ENCODE peak calls at places on chromosome 21, in six cellular contexts. One of them, this sample, is unnamed.

GRCh38 chr21:41418956-41419680 is 6.9 kb upstream of the MX1 start:
- DNase-seq in HepG2: no peak
- DNase-seq in GM12878: no peak
- DNase-seq in K562: no peak
- DNase-seq in H1: no peak
- DNase-seq in IMR-90: no peak
- DNase-seq in this sample: no peak

GRCh38 chr21:34796518-34797201 is 127.9 kb downstream of the CLIC6 start:
- DNase-seq in HepG2: peak
- DNase-seq in H1: no peak
- DNase-seq in IMR-90: no peak
- DNase-seq in K562: no peak
- DNase-seq in GM12878: no peak
- DNase-seq in this sample: no peak

GRCh38 chr21:19076031-19076430 is 672.4 kb upstream of the TMPRSS15 start:
- DNase-seq in IMR-90: no peak
- DNase-seq in H1: no peak
- DNase-seq in GM12878: no peak
- DNase-seq in HepG2: no peak
- DNase-seq in K562: no peak
- DNase-seq in this sample: no peak

GRCh38 chr21:35256468-35256988 is 207.4 kb upstream of the RUNX1 start:
- DNase-seq in GM12878: no peak
- DNase-seq in HepG2: peak
- DNase-seq in H1: no peak
- DNase-seq in IMR-90: peak
- DNase-seq in K562: peak
- DNase-seq in this sample: peak

GRCh38 chr21:35616090-35616489 is 444.2 kb downstream of the SETD4 start:
- DNase-seq in HepG2: no peak
- DNase-seq in GM12878: no peak
- DNase-seq in K562: no peak
- DNase-seq in IMR-90: peak
- DNase-seq in H1: no peak
- DNase-seq in this sample: peak

GRCh38 chr21:36949171-36950141 is 17.0 kb downstream of the HLCS start:
- DNase-seq in H1: no peak
- DNase-seq in HepG2: no peak
- DNase-seq in IMR-90: no peak
- DNase-seq in K562: no peak
- DNase-seq in GM12878: no peak
- DNase-seq in this sample: no peak

GRCh38 chr21:28513450-28513849 is 479.2 kb downstream of the LTN1 start:
- DNase-seq in IMR-90: peak
- DNase-seq in HepG2: no peak
- DNase-seq in K562: no peak
- DNase-seq in GM12878: no peak
- DNase-seq in H1: no peak
- DNase-seq in this sample: no peak

GRCh38 chr21:25934771-25935224 is 200.0 kb downstream of the GABPA start:
- DNase-seq in GM12878: no peak
- DNase-seq in H1: no peak
- DNase-seq in K562: no peak
- DNase-seq in HepG2: peak
- DNase-seq in IMR-90: peak
- DNase-seq in this sample: peak

GRCh38 chr21:35323947-35324346 is 274.8 kb upstream of the RUNX1 start:
- DNase-seq in HepG2: no peak
- DNase-seq in H1: no peak
- DNase-seq in IMR-90: no peak
- DNase-seq in GM12878: no peak
- DNase-seq in K562: no peak
- DNase-seq in this sample: no peak

GRCh38 chr21:21183092-21183491 is 184.9 kb downstream of the NCAM2 start:
- DNase-seq in IMR-90: peak
- DNase-seq in K562: no peak
- DNase-seq in HepG2: no peak
- DNase-seq in GM12878: no peak
- DNase-seq in H1: no peak
- DNase-seq in this sample: no peak

GRCh38 chr21:21039624-21040023 is 41.4 kb downstream of the NCAM2 start:
- DNase-seq in HepG2: no peak
- DNase-seq in K562: no peak
- DNase-seq in H1: no peak
- DNase-seq in IMR-90: no peak
- DNase-seq in GM12878: no peak
- DNase-seq in this sample: no peak

GRCh38 chr21:36738489-36739126 is 39.7 kb downstream of the SIM2 start:
- DNase-seq in K562: no peak
- DNase-seq in H1: no peak
- DNase-seq in IMR-90: no peak
- DNase-seq in HepG2: no peak
- DNase-seq in GM12878: no peak
- DNase-seq in this sample: no peak

GRCh38 chr21:36282568-36283230 is 37.3 kb upstream of the MORC3 start:
- DNase-seq in GM12878: no peak
- DNase-seq in IMR-90: peak
- DNase-seq in H1: no peak
- DNase-seq in K562: no peak
- DNase-seq in HepG2: no peak
- DNase-seq in this sample: no peak

GRCh38 chr21:35048183-35048601 is 910 bp downstream of the RUNX1 start:
- DNase-seq in IMR-90: no peak
- DNase-seq in H1: no peak
- DNase-seq in K562: no peak
- DNase-seq in GM12878: no peak
- DNase-seq in HepG2: no peak
- DNase-seq in this sample: no peak

GRCh38 chr21:29715089-29715488 is 224.7 kb downstream of the GRIK1 start:
- DNase-seq in IMR-90: no peak
- DNase-seq in H1: no peak
- DNase-seq in GM12878: no peak
- DNase-seq in HepG2: no peak
- DNase-seq in K562: no peak
- DNase-seq in this sample: no peak

GRCh38 chr21:20721151-20721550 is 277.1 kb upstream of the NCAM2 start:
- DNase-seq in H1: no peak
- DNase-seq in GM12878: no peak
- DNase-seq in HepG2: no peak
- DNase-seq in IMR-90: no peak
- DNase-seq in K562: no peak
- DNase-seq in this sample: no peak

GRCh38 chr21:37370152-37371040 is 3.8 kb downstream of the DYRK1A start:
- DNase-seq in GM12878: no peak
- DNase-seq in K562: peak
- DNase-seq in H1: no peak
- DNase-seq in HepG2: no peak
- DNase-seq in IMR-90: peak
- DNase-seq in this sample: no peak

GRCh38 chr21:37380349-37381323 is 14.1 kb downstream of the DYRK1A start:
- DNase-seq in H1: no peak
- DNase-seq in K562: no peak
- DNase-seq in IMR-90: no peak
- DNase-seq in GM12878: no peak
- DNase-seq in HepG2: no peak
- DNase-seq in this sample: no peak

GRCh38 chr21:27590271-27590670 is 623.4 kb upstream of the ADAMTS5 start:
- DNase-seq in K562: no peak
- DNase-seq in IMR-90: no peak
- DNase-seq in HepG2: no peak
- DNase-seq in GM12878: no peak
- DNase-seq in H1: no peak
- DNase-seq in this sample: no peak

GRCh38 chr21:27776925-27777553 is 810.2 kb upstream of the ADAMTS5 start:
- DNase-seq in H1: no peak
- DNase-seq in IMR-90: no peak
- DNase-seq in K562: no peak
- DNase-seq in GM12878: no peak
- DNase-seq in HepG2: no peak
- DNase-seq in this sample: no peak

GRCh38 chr21:16650984-16651383 is 861.9 kb upstream of the CXADR start:
- DNase-seq in IMR-90: no peak
- DNase-seq in HepG2: no peak
- DNase-seq in H1: no peak
- DNase-seq in K562: no peak
- DNase-seq in GM12878: no peak
- DNase-seq in this sample: no peak

GRCh38 chr21:38787461-38788274 is 18.1 kb upstream of the ETS2 start:
- DNase-seq in H1: no peak
- DNase-seq in K562: peak
- DNase-seq in GM12878: no peak
- DNase-seq in HepG2: peak
- DNase-seq in IMR-90: peak
- DNase-seq in this sample: peak

GRCh38 chr21:35940074-35940927 is 120.0 kb downstream of the SETD4 start:
- DNase-seq in GM12878: no peak
- DNase-seq in HepG2: peak
- DNase-seq in K562: peak
- DNase-seq in H1: no peak
- DNase-seq in IMR-90: peak
- DNase-seq in this sample: peak

GRCh38 chr21:29105218-29105617 is 25.2 kb upstream of the MAP3K7CL start:
- DNase-seq in H1: no peak
- DNase-seq in GM12878: no peak
- DNase-seq in HepG2: peak
- DNase-seq in IMR-90: peak
- DNase-seq in K562: no peak
- DNase-seq in this sample: no peak

GRCh38 chr21:39125752-39126485 is 57.3 kb downstream of the PSMG1 start:
- DNase-seq in HepG2: peak
- DNase-seq in GM12878: no peak
- DNase-seq in IMR-90: peak
- DNase-seq in H1: peak
- DNase-seq in K562: no peak
- DNase-seq in this sample: peak

GRCh38 chr21:23811802-23812201 is 1795.5 kb downstream of the MRPL39 start:
- DNase-seq in HepG2: no peak
- DNase-seq in GM12878: no peak
- DNase-seq in H1: no peak
- DNase-seq in IMR-90: no peak
- DNase-seq in K562: no peak
- DNase-seq in this sample: no peak

GRCh38 chr21:45543710-45544448 is 1.6 kb upstream of the SLC19A1 start:
- DNase-seq in K562: no peak
- DNase-seq in GM12878: no peak
- DNase-seq in IMR-90: no peak
- DNase-seq in HepG2: no peak
- DNase-seq in H1: no peak
- DNase-seq in this sample: no peak

GRCh38 chr21:45542667-45543370 is 579 bp upstream of the SLC19A1 start:
- DNase-seq in GM12878: no peak
- DNase-seq in HepG2: no peak
- DNase-seq in H1: no peak
- DNase-seq in IMR-90: no peak
- DNase-seq in K562: no peak
- DNase-seq in this sample: no peak

GRCh38 chr21:45543371-45543709 is 1.1 kb upstream of the SLC19A1 start:
- DNase-seq in HepG2: no peak
- DNase-seq in IMR-90: no peak
- DNase-seq in H1: no peak
- DNase-seq in K562: no peak
- DNase-seq in GM12878: no peak
- DNase-seq in this sample: no peak

GRCh38 chr21:45541221-45542039 is 810 bp downstream of the SLC19A1 start:
- DNase-seq in H1: no peak
- DNase-seq in GM12878: no peak
- DNase-seq in IMR-90: peak
- DNase-seq in K562: peak
- DNase-seq in HepG2: no peak
- DNase-seq in this sample: peak

GRCh38 chr21:45542242-45542666 is at the start of gene SLC19A1:
- DNase-seq in HepG2: no peak
- DNase-seq in K562: peak
- DNase-seq in IMR-90: peak
- DNase-seq in H1: no peak
- DNase-seq in GM12878: no peak
- DNase-seq in this sample: peak
- TF ChIP-seq CEBPB in HepG2: no peak
- TF ChIP-seq CEBPB in K562: no peak
- TF ChIP-seq CEBPB in IMR-90: no peak
- TF ChIP-seq CEBPB in H1: no peak
- TF ChIP-seq CEBPB in GM12878: no peak
- TF ChIP-seq CEBPB in this sample: no peak

GRCh38 chr21:45632165-45632896 is 11.2 kb upstream of the PCBP3 start:
- DNase-seq in GM12878: no peak
- DNase-seq in K562: no peak
- DNase-seq in IMR-90: no peak
- DNase-seq in HepG2: no peak
- DNase-seq in H1: no peak
- DNase-seq in this sample: no peak
- H3K4me2 ChIP-seq in GM12878: peak
- H3K4me2 ChIP-seq in K562: no peak
- H3K4me2 ChIP-seq in IMR-90: no peak
- H3K4me2 ChIP-seq in HepG2: no peak
- H3K4me2 ChIP-seq in H1: no peak
- H3K4me2 ChIP-seq in this sample: no peak

DNA sequence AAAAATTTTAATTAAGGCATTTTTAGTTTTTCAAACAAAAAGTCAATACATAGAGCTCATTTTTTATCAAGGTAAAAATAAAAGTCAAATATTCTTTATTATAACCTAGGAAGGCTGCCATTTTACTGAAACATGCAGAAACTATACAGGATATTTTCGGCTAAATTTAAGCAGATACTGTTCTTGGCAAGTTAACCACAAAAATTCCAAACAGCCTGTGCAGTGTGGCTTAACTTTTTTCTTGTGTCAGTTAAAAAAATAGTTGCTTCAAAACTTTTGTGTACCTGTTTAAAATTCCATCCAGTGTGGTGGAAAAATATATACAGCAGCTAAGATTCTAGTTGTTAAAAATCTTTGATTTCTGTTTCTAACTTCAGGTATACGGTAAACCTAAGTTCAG is 135.0 kb downstream of the ATP5PO start:
- DNase-seq in GM12878: no peak
- DNase-seq in H1: no peak
- DNase-seq in K562: no peak
- DNase-seq in IMR-90: peak
- DNase-seq in HepG2: no peak
- DNase-seq in this sample: no peak
- TF ChIP-seq RFX5 in GM12878: no peak
- TF ChIP-seq RFX5 in H1: no peak
- TF ChIP-seq RFX5 in K562: no peak
- TF ChIP-seq RFX5 in IMR-90: no peak
- TF ChIP-seq RFX5 in HepG2: no peak
- TF ChIP-seq RFX5 in this sample: no peak

DNA sequence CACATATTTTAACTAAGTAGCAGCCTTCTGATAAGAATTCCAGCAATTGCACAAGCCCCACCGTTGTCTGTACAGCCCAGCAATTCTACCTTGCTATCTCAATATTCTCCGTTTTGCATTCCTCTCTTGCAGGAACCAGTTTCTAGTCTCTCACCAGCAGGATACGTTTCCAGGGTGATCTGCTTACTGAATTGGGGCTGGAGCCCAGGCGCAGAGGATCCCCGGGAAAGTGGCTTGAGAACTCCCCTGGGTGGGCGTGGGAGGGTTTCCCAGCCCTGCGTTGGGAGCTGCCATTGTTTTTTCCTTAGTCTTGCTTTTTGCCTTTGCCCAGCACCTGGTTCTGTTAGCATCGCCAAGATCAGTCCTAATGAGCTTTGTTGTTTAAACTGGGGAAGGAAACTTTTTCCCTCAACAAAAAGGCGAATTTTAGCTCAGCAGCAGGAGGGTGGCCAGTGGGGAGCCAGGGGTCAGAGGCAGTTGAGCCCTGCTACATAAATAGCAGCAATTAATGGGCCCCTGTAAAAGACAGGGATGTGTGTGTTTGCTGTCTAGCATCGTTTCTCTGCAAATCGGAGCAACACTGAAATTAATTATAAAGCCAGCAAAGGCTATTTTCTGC is 36.4 kb downstream of the HUNK start:
- DNase-seq in K562: no peak
- DNase-seq in HepG2: no peak
- DNase-seq in GM12878: no peak
- DNase-seq in IMR-90: peak
- DNase-seq in H1: no peak
- DNase-seq in this sample: no peak
- TF ChIP-seq CEBPB in K562: no peak
- TF ChIP-seq CEBPB in HepG2: no peak
- TF ChIP-seq CEBPB in GM12878: no peak
- TF ChIP-seq CEBPB in IMR-90: peak
- TF ChIP-seq CEBPB in H1: no peak
- TF ChIP-seq CEBPB in this sample: no peak